ENCODE peak calls at places on chromosome 17, in four cellular contexts. One of them, this sample, is unnamed.

GRCh38 chr17:13418891-13419290 is 182.8 kb downstream of the HS3ST3A1 start:
- DNase-seq in tibial artery: no peak
- DNase-seq in CD8-positive, alpha-beta T cell: no peak
- DNase-seq in neural progenitor cell: no peak
- DNase-seq in this sample: no peak

GRCh38 chr17:65173284-65173793 is 36.2 kb downstream of the RGS9 start:
- DNase-seq in tibial artery: no peak
- DNase-seq in CD8-positive, alpha-beta T cell: peak; percentile 44
- DNase-seq in neural progenitor cell: no peak
- DNase-seq in this sample: peak; percentile 77

GRCh38 chr17:58631523-58632323 is 60.1 kb downstream of the TEX14 start:
- DNase-seq in CD8-positive, alpha-beta T cell: peak; percentile 84
- DNase-seq in tibial artery: peak; percentile 96
- DNase-seq in neural progenitor cell: peak; percentile 96
- DNase-seq in this sample: peak; percentile 99

GRCh38 chr17:70772761-70773160 is 603.4 kb downstream of the KCNJ2 start:
- DNase-seq in neural progenitor cell: no peak
- DNase-seq in CD8-positive, alpha-beta T cell: no peak
- DNase-seq in tibial artery: no peak
- DNase-seq in this sample: no peak

GRCh38 chr17:73138541-73139138 is 26.2 kb upstream of the SSTR2 start:
- DNase-seq in neural progenitor cell: peak; percentile 43
- DNase-seq in tibial artery: no peak
- DNase-seq in CD8-positive, alpha-beta T cell: no peak
- DNase-seq in this sample: no peak

GRCh38 chr17:63526861-63527260 is 3.7 kb downstream of the KCNH6 start:
- DNase-seq in CD8-positive, alpha-beta T cell: no peak
- DNase-seq in neural progenitor cell: no peak
- DNase-seq in tibial artery: no peak
- DNase-seq in this sample: no peak

GRCh38 chr17:69609495-69610315 is 195.2 kb downstream of the MAP2K6 start:
- DNase-seq in tibial artery: no peak
- DNase-seq in CD8-positive, alpha-beta T cell: no peak
- DNase-seq in neural progenitor cell: peak; percentile 27
- DNase-seq in this sample: peak; percentile 74

GRCh38 chr17:81900181-81900820 is 1.7 kb upstream of the NPB start:
- DNase-seq in neural progenitor cell: no peak
- DNase-seq in tibial artery: no peak
- DNase-seq in CD8-positive, alpha-beta T cell: no peak
- DNase-seq in this sample: no peak

GRCh38 chr17:34363183-34363661 is at the start of gene CCL1:
- DNase-seq in CD8-positive, alpha-beta T cell: no peak
- DNase-seq in neural progenitor cell: no peak
- DNase-seq in tibial artery: no peak
- DNase-seq in this sample: no peak

GRCh38 chr17:42067371-42068180 is 17.2 kb upstream of the C17orf113 start:
- DNase-seq in neural progenitor cell: peak; percentile 77
- DNase-seq in tibial artery: peak; percentile 73
- DNase-seq in CD8-positive, alpha-beta T cell: peak; percentile 49
- DNase-seq in this sample: peak; percentile 98

GRCh38 chr17:38567350-38567749 is 38.4 kb downstream of the SRCIN1 start:
- DNase-seq in neural progenitor cell: no peak
- DNase-seq in CD8-positive, alpha-beta T cell: no peak
- DNase-seq in tibial artery: no peak
- DNase-seq in this sample: no peak

GRCh38 chr17:80786470-80786869 is 205.2 kb upstream of the CHMP6 start:
- DNase-seq in CD8-positive, alpha-beta T cell: no peak
- DNase-seq in tibial artery: peak; percentile 16
- DNase-seq in neural progenitor cell: peak; percentile 81
- DNase-seq in this sample: peak; percentile 59

GRCh38 chr17:6599364-6599763 is 41.1 kb downstream of the KIAA0753 start:
- DNase-seq in neural progenitor cell: no peak
- DNase-seq in tibial artery: no peak
- DNase-seq in CD8-positive, alpha-beta T cell: no peak
- DNase-seq in this sample: no peak

GRCh38 chr17:36749493-36749892 is 148.1 kb downstream of the MRM1 start:
- DNase-seq in tibial artery: no peak
- DNase-seq in CD8-positive, alpha-beta T cell: no peak
- DNase-seq in neural progenitor cell: no peak
- DNase-seq in this sample: no peak

GRCh38 chr17:7218774-7219173 is 862 bp downstream of the DLG4 start:
- DNase-seq in neural progenitor cell: no peak
- DNase-seq in CD8-positive, alpha-beta T cell: no peak
- DNase-seq in tibial artery: no peak
- DNase-seq in this sample: no peak

GRCh38 chr17:78384479-78385175 is 6.2 kb downstream of the PGS1 start:
- DNase-seq in CD8-positive, alpha-beta T cell: no peak
- DNase-seq in neural progenitor cell: no peak
- DNase-seq in tibial artery: no peak
- DNase-seq in this sample: no peak

GRCh38 chr17:48278755-48279491 is 151.1 kb downstream of the SKAP1 start:
- DNase-seq in tibial artery: no peak
- DNase-seq in CD8-positive, alpha-beta T cell: no peak
- DNase-seq in neural progenitor cell: no peak
- DNase-seq in this sample: no peak

GRCh38 chr17:48282303-48282702 is 147.7 kb downstream of the SKAP1 start:
- DNase-seq in neural progenitor cell: no peak
- DNase-seq in CD8-positive, alpha-beta T cell: no peak
- DNase-seq in tibial artery: no peak
- DNase-seq in this sample: no peak

GRCh38 chr17:48283907-48284306 is 146.1 kb downstream of the SKAP1 start:
- DNase-seq in tibial artery: no peak
- DNase-seq in CD8-positive, alpha-beta T cell: no peak
- DNase-seq in neural progenitor cell: no peak
- DNase-seq in this sample: no peak

GRCh38 chr17:48283390-48283789 is 146.6 kb downstream of the SKAP1 start:
- DNase-seq in CD8-positive, alpha-beta T cell: no peak
- DNase-seq in neural progenitor cell: no peak
- DNase-seq in tibial artery: no peak
- DNase-seq in this sample: no peak
- H3K27ac ChIP-seq in CD8-positive, alpha-beta T cell: no peak overlapping the region
- H3K27ac ChIP-seq in neural progenitor cell: no peak overlapping the region
- H3K27ac ChIP-seq in tibial artery: no peak overlapping the region
- H3K27ac ChIP-seq in this sample: no peak overlapping the region

GRCh38 chr17:61053469-61053868 is 346.2 kb upstream of the TBX2 start:
- DNase-seq in neural progenitor cell: no peak
- DNase-seq in tibial artery: no peak
- DNase-seq in CD8-positive, alpha-beta T cell: no peak
- DNase-seq in this sample: no peak
- H3K4me1 ChIP-seq in neural progenitor cell: no peaks in the 10 kb centered on the region
- H3K4me1 ChIP-seq in tibial artery: no peaks in the 10 kb centered on the region
- H3K4me1 ChIP-seq in CD8-positive, alpha-beta T cell: peaks cover 4% of the 10 kb centered on the region
- H3K4me1 ChIP-seq in this sample: no peaks in the 10 kb centered on the region

GRCh38 chr17:40320771-40321501 is 12.0 kb downstream of the RARA start:
- DNase-seq in CD8-positive, alpha-beta T cell: peak; percentile 42
- DNase-seq in tibial artery: peak; percentile 93
- DNase-seq in neural progenitor cell: no peak
- DNase-seq in this sample: peak; percentile 57
- H3K27ac ChIP-seq in CD8-positive, alpha-beta T cell: peak overlapping the region; percentile 94
- H3K27ac ChIP-seq in tibial artery: peak overlapping the region; percentile 95
- H3K27ac ChIP-seq in neural progenitor cell: no peak overlapping the region
- H3K27ac ChIP-seq in this sample: no peak overlapping the region

DNA sequence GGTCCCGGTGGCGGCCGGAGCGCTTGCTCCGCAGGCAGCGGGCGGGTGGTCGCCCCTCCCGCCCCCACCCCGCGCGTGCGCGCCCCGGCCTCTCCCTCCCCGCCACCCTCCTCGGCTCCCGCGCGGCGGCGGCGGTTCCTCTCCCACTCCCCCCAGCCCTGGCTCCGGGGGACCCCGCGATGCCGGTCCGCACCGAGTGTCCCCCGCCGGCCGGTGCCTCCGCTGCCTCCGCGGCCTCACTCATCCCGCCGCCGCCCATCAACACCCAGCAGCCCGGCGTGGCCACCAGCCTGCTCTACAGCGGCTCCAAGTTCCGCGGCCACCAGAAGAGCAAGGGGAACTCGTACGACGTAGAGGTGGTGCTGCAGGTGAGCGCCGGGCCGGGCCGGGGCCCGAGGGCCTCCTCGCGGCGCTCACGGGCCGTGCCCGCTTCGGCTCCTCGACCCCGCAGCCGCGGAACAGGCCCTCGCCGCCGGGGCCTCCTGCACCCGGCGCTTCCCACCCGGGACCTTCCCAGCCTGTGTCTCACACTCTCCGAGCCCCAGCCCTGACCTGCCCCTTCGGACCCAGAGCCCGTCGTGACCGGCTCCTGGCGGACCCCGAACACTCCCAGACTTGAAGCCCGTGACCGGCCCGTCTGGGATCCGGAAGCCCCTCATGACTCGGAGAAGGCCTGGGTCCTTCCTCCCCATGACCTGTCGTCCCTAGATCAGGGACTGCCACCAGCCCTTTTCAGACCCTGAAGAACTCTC is 503 bp downstream of the GID4 start:
- DNase-seq in tibial artery: no peak
- DNase-seq in CD8-positive, alpha-beta T cell: no peak
- DNase-seq in neural progenitor cell: peak; percentile 78
- DNase-seq in this sample: peak; percentile 88
- H3K4me1 ChIP-seq in tibial artery: peaks cover 41% of the 10 kb centered on the region
- H3K4me1 ChIP-seq in CD8-positive, alpha-beta T cell: peaks cover 34% of the 10 kb centered on the region
- H3K4me1 ChIP-seq in neural progenitor cell: peaks cover 7% of the 10 kb centered on the region
- H3K4me1 ChIP-seq in this sample: peaks cover 7% of the 10 kb centered on the region

DNA sequence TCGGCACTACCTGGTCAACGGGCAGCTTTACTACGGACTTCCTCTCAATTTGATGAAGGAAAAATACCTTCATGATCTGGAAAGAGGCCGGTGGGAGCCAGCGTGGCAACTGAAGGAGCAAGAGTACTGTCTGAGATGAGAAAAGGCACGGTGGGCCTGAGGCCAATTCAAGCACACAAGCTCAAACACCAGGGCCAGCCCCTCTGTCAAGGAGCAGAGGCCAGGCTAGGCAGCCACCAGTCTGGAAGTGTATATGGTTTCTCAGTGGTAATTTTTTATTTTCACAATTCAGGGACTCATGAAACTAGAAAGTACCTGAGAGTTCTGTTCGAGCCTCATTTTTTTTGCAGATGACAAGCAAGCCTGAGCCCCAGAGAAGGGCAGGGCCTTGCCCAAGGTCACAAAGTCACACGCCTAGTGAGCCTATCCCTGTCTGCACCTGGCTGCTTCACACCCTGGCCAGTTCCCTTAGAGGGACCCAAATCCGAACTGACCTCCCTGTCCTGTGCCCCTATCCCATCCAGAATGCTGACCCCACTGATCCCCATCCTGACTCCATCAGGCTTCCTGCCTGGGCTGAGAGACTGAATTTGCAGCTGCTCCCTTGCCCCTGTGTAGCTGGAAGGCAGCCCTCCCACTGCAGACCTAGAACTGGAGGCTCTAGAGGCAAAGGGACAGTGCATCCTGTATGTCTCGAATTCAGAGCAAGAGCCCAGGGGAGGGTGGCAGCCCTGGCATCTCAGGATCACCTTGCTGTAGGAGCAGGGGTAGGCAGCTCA is 4.8 kb upstream of the TBX2 start:
- DNase-seq in CD8-positive, alpha-beta T cell: no peak
- DNase-seq in tibial artery: peak; percentile 66
- DNase-seq in neural progenitor cell: no peak
- DNase-seq in this sample: no peak
- H3K27ac ChIP-seq in CD8-positive, alpha-beta T cell: no peak overlapping the region
- H3K27ac ChIP-seq in tibial artery: peak overlapping the region; percentile 21
- H3K27ac ChIP-seq in neural progenitor cell: no peak overlapping the region
- H3K27ac ChIP-seq in this sample: no peak overlapping the region

GRCh38 chr17:55450232-55450631 is 28.6 kb upstream of the MMD start:
- DNase-seq in CD8-positive, alpha-beta T cell: no peak
- DNase-seq in neural progenitor cell: no peak
- DNase-seq in tibial artery: no peak
- DNase-seq in this sample: no peak
- H3K4me1 ChIP-seq in CD8-positive, alpha-beta T cell: no peaks in the 10 kb centered on the region
- H3K4me1 ChIP-seq in neural progenitor cell: peaks cover 10% of the 10 kb centered on the region
- H3K4me1 ChIP-seq in tibial artery: no peaks in the 10 kb centered on the region
- H3K4me1 ChIP-seq in this sample: peaks cover 13% of the 10 kb centered on the region

DNA sequence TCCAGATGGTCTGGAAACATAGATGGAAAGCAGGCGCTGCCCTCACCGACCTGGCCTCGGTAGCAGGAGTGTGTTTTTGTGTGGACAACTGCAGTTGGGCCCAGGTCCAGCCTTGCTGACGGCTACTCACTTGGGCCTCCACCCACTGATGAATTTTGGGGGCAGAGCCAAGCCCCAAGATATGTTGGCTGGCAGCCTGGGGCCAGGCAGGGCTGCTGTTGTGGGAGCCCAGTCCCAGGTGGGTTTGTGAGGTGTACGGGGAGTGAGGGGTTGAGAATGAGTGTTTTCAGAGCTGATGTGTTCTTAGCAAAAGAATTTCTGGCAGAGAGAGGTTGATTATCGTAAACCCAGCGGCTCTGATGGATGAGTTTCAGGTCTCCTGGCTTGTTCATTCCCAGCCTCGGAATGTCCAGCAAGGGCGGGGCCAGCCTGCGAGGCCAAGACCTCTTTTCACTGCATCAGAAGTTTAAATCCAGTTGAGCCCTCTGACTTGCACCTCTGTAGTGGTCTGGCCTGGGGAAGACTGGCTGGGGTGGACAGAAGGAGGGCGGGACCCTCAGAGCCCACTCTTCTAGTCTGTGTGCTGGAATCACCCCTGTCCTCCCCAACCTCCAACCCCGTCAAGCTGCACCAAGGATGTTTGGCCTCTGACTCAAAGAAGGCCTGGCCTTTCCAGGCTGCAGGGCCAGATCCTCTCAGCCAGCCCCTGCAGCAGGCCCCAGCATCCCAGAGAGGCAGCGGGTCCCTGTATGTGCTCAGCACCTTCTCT is 179.8 kb downstream of the RAB11FIP4 start:
- DNase-seq in tibial artery: peak; percentile 93
- DNase-seq in CD8-positive, alpha-beta T cell: no peak
- DNase-seq in neural progenitor cell: no peak
- DNase-seq in this sample: no peak
- H3K27ac ChIP-seq in tibial artery: peak overlapping the region; percentile 79
- H3K27ac ChIP-seq in CD8-positive, alpha-beta T cell: no peak overlapping the region
- H3K27ac ChIP-seq in neural progenitor cell: no peak overlapping the region
- H3K27ac ChIP-seq in this sample: no peak overlapping the region

GRCh38 chr17:17079336-17079735 is 37.1 kb downstream of the MPRIP start:
- DNase-seq in CD8-positive, alpha-beta T cell: no peak
- DNase-seq in neural progenitor cell: peak; percentile 59
- DNase-seq in tibial artery: peak; percentile 43
- DNase-seq in this sample: peak; percentile 85
- H3K4me1 ChIP-seq in CD8-positive, alpha-beta T cell: no peaks in the 10 kb centered on the region
- H3K4me1 ChIP-seq in neural progenitor cell: peaks cover 18% of the 10 kb centered on the region
- H3K4me1 ChIP-seq in tibial artery: peaks cover 95% of the 10 kb centered on the region
- H3K4me1 ChIP-seq in this sample: peaks cover 20% of the 10 kb centered on the region

DNA sequence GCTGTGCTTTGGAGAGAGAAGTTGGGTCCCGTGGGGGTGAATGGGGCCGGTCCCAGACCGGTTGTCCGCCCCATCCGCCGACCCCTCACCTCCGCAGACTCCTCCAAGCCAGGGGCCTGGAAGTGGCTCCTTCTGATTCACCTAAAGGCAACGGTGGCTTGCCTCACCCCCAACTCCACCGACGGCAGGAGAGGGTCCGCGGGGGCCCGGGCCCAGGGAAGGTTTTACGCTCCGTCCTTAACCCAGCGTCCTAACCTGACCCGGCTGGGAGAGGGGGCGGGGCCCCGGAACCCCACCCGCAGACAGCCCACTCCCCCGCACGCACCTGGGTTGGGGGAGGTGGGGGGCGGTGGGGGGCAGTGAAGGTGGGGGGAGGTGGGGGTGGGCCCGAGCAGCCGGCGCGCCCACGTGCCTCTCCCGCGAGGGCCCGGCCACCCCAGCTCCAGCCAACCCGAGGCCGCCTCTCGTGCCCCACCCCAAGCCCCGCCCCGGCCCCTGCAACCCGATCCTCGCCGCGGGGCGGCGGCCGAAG is 12.7 kb upstream of the CD300A start:
- DNase-seq in tibial artery: peak; percentile 97
- DNase-seq in neural progenitor cell: peak; percentile 97
- DNase-seq in CD8-positive, alpha-beta T cell: peak; percentile 51
- DNase-seq in this sample: peak; percentile 99
- H3K27ac ChIP-seq in tibial artery: peak overlapping the region; percentile 85
- H3K27ac ChIP-seq in neural progenitor cell: no peak overlapping the region
- H3K27ac ChIP-seq in CD8-positive, alpha-beta T cell: no peak overlapping the region
- H3K27ac ChIP-seq in this sample: no peak overlapping the region

This sample was measured in endodermal cell.